ENCODE peak calls at places on chromosomes 16 and 17, in seven cellular contexts. A is dorsolateral prefrontal cortex; W is naive thymus-derived CD4-positive, alpha-beta T cell; B is CD8-positive, alpha-beta T cell; T is CD4-positive, CD25-positive, alpha-beta regulatory T cell; S is HL-60; F is HAP-1. V is an unnamed sample. For H3K27me3, the result is how much of the 10 kb centered on the place peaks cover.

GRCh38 chr16:85765273-85765672 is 14.4 kb upstream of the C16orf74 start:
- DNase-seq in A (no peak), W (no peak), B (no peak), T (no peak), S (no peak), F (no peak), V (no peak)

GRCh38 chr17:17377568-17377967 is 74.4 kb downstream of the NT5M start:
- DNase-seq in A (no peak), W (no peak), B (no peak), T (no peak), S (no peak), F (no peak), V (no peak)

GRCh38 chr17:28712037-28712704 is 483 bp upstream of the PROCA1 start:
- DNase-seq in A (no peak), W (peak), B (peak), T (peak), S (peak), F (peak), V (no peak)

GRCh38 chr16:67531247-67531646 is 2.6 kb downstream of the RIPOR1 start:
- DNase-seq in A (no peak), W (no peak), B (no peak), T (no peak), S (peak), F (no peak), V (no peak)

GRCh38 chr16:69286941-69287713 is 24.0 kb upstream of the VPS4A start:
- DNase-seq in A (no peak), W (peak), B (peak), T (peak), S (peak), F (peak), V (no peak)

GRCh38 chr17:65987988-65988387 is 203.9 kb downstream of the CEP112 start:
- DNase-seq in A (no peak), W (no peak), B (no peak), T (no peak), S (peak), F (peak), V (peak)

GRCh38 chr16:56771558-56772279 is 41.8 kb downstream of the NUP93 start:
- DNase-seq in A (no peak), W (no peak), B (no peak), T (no peak), S (no peak), F (no peak), V (no peak)

GRCh38 chr17:30519707-30520106 is 42.5 kb downstream of the GOSR1 start:
- DNase-seq in A (no peak), W (no peak), B (no peak), T (no peak), S (no peak), F (no peak), V (no peak)

GRCh38 chr16:80743772-80744171 is 60.6 kb downstream of the CDYL2 start:
- DNase-seq in A (no peak), W (no peak), B (no peak), T (no peak), S (no peak), F (no peak), V (no peak)

GRCh38 chr16:88049020-88049419 is 97.8 kb downstream of the BANP start:
- DNase-seq in A (no peak), W (no peak), B (no peak), T (no peak), S (no peak), F (no peak), V (no peak)

GRCh38 chr17:31068291-31068690 is 26.5 kb upstream of the NF1 start:
- DNase-seq in A (no peak), W (no peak), B (peak), T (peak), S (peak), F (peak), V (peak)

GRCh38 chr16:68517606-68518161 is 21.4 kb upstream of the ZFP90 start:
- DNase-seq in A (no peak), W (no peak), B (no peak), T (no peak), S (peak), F (no peak), V (no peak)

GRCh38 chr16:68289621-68290329 is 21.0 kb downstream of the SLC7A6OS start:
- DNase-seq in A (no peak), W (no peak), B (peak), T (peak), S (peak), F (no peak), V (no peak)

GRCh38 chr17:75854111-75854748 is 905 bp downstream of the WBP2 start:
- DNase-seq in A (no peak), W (no peak), B (no peak), T (no peak), S (no peak), F (no peak), V (no peak)

GRCh38 chr17:76493505-76494167 is 7.6 kb downstream of the RHBDF2 start:
- DNase-seq in A (no peak), W (no peak), B (no peak), T (no peak), S (no peak), F (no peak), V (no peak)

GRCh38 chr16:12144355-12144754 is 167.8 kb downstream of the SNX29 start:
- DNase-seq in A (no peak), W (no peak), B (no peak), T (no peak), S (no peak), F (no peak), V (no peak)

GRCh38 chr17:17781591-17782424 is 55.0 kb downstream of the SREBF1 start:
- DNase-seq in A (peak), W (peak), B (no peak), T (peak), S (no peak), F (peak), V (peak)

GRCh38 chr16:12674096-12674495 is 129.6 kb downstream of the CPPED1 start:
- DNase-seq in A (no peak), W (no peak), B (no peak), T (no peak), S (no peak), F (no peak), V (no peak)

GRCh38 chr16:47144559-47144877 is 773 bp upstream of the NETO2 start:
- DNase-seq in A (no peak), W (no peak), B (no peak), T (no peak), S (no peak), F (no peak), V (no peak)

GRCh38 chr17:54153423-54153822 is 330.7 kb downstream of the KIF2B start:
- DNase-seq in A (no peak), W (no peak), B (no peak), T (no peak), S (no peak), F (no peak), V (no peak)

GRCh38 chr16:16973726-16974125 is 497.0 kb downstream of the XYLT1 start:
- DNase-seq in A (no peak), W (no peak), B (no peak), T (no peak), S (no peak), F (no peak), V (no peak)

GRCh38 chr17:82605939-82606600 is 42.2 kb downstream of the WDR45B start:
- DNase-seq in A (no peak), W (no peak), B (no peak), T (no peak), S (no peak), F (no peak), V (no peak)

DNA sequence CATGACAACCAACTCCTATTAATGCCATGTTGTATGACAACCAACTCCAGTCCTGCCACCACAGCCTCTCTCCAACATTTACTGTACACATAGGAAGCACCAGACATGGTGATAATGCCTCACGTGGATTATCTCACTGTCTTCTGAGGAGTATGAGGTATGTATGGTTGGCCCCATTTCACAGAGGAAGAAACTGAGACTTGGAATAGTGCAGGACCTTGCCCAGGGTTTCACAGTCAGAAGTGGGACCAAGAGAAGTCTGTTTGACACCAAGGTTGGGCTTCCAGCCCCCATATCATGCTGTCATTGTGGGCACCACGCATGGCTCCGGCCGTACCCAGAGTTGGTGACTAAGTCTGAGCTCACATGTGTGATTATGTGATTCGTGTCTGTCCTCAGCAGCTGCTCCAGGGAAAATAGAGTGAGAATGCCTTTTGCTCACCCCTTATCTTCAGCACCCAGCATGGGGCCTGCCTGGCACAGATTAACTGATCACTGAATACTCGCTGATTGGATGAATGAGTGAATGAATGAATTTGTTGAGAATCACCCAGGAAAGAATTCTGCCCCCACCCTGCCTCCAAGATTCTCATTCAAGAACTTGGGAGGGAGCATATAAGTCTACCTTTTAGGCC is 204.1 kb upstream of the NLRP1 start:
- DNase-seq in A (no peak), W (no peak), B (no peak), T (no peak), S (no peak), F (no peak), V (no peak)
- H3K27me3 ChIP-seq in A (under half), W (under half), B (under half), T (under half), S (under half), F (under half), V (under half)

DNA sequence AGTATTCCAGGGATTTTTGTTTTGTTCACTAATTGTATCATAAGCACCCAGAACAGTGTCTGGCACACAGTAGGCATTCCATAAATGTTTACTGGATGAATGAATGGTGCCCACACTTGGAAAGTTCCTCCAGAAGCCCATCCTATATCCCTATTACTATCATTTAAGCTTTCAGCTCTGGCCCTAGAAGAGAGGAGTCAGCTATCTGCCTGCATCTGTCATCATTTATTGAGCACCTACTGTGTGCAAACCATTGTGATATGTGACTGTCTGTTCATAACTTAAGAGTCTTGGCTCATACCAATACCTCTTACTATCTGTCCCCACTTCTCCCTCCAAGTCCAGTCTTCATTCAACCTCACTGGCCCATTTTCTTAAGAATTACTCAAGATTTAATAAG is 20.1 kb upstream of the SP6 start:
- DNase-seq in A (no peak), W (no peak), B (no peak), T (no peak), S (no peak), F (no peak), V (no peak)
- H3K27me3 ChIP-seq in A (under half), W (under half), B (under half), T (under half), S (under half), F (half or more), V (under half)

GRCh38 chr17:79163071-79163470 is 88.4 kb downstream of the ENGASE start:
- DNase-seq in A (no peak), W (no peak), B (no peak), T (no peak), S (no peak), F (no peak), V (no peak)
- H3K27me3 ChIP-seq in A (under half), W (under half), B (under half), T (under half), S (under half), F (half or more), V (under half)

DNA sequence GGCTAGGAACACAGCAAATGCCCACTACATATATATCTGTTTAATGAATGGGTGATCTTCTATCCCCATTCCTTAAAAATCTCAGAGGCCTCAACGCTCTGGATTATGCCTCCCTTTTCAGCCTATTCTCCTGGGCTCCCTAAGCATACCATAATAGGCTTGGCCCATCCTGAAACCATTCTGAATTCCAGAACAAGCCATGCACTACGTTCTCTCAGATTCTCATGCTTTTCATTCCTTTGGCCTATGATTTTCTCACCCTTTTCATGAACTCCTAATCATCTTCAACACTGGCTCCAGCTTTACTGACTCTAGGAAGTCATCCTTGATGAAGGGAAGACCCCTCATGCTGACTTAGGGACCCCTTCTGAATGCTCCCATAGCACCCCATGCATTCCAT is 71.1 kb downstream of the RPGRIP1L start:
- DNase-seq in A (no peak), W (no peak), B (no peak), T (no peak), S (no peak), F (no peak), V (no peak)
- H3K27me3 ChIP-seq in A (under half), W (under half), B (under half), T (under half), S (under half), F (under half), V (under half)

GRCh38 chr16:86993426-86994110 is 323.6 kb downstream of the C16orf95 start:
- DNase-seq in A (no peak), W (no peak), B (no peak), T (no peak), S (no peak), F (no peak), V (no peak)
- H3K27me3 ChIP-seq in A (under half), W (under half), B (under half), T (under half), S (under half), F (under half), V (under half)

GRCh38 chr17:74484066-74484465 is 17.6 kb downstream of the CD300A start:
- DNase-seq in A (no peak), W (no peak), B (no peak), T (no peak), S (no peak), F (no peak), V (no peak)
- H3K27me3 ChIP-seq in A (under half), W (under half), B (under half), T (under half), S (under half), F (under half), V (under half)